ENCODE peak calls at places on chromosome 1, in five cellular contexts. S, T, N, H and C are unnamed samples.
A peak's percentile ranks its signal among the peaks of the same experiment; 100 is the strongest.

GRCh38 chr1:230682274-230682673 is 31.6 kb downstream of the AGT start:
- DNase-seq in N (peak; percentile 100), S (no peak), H (no peak), T (no peak), C (no peak)

GRCh38 chr1:47678464-47678980 is 240.7 kb downstream of the FOXD2 start:
- DNase-seq in S (no peak), T (no peak), N (no peak), H (no peak), C (no peak)

GRCh38 chr1:66242646-66243547 is 291.1 kb upstream of the SGIP1 start:
- DNase-seq in H (peak; percentile 68), S (peak; percentile 86), N (peak; percentile 86), T (peak; percentile 43), C (peak; percentile 91)

GRCh38 chr1:162677607-162678371 is 45.5 kb downstream of the DDR2 start:
- DNase-seq in H (no peak), S (no peak), T (no peak), N (no peak), C (no peak)

GRCh38 chr1:26820784-26821269 is 5.7 kb upstream of the ZDHHC18 start:
- DNase-seq in S (peak; percentile 89), N (no peak), T (no peak), H (peak; percentile 38), C (no peak)

GRCh38 chr1:224432672-224433040 is 1.9 kb downstream of the WDR26 start:
- DNase-seq in T (no peak), N (no peak), S (peak; percentile 23), H (no peak), C (peak; percentile 18)

GRCh38 chr1:46013566-46013965 is 118.9 kb downstream of the PIK3R3 start:
- DNase-seq in T (no peak), N (no peak), S (no peak), H (no peak), C (no peak)

GRCh38 chr1:40232444-40232843 is 15.3 kb upstream of the TMCO2 start:
- DNase-seq in T (no peak), N (peak; percentile 28), S (peak; percentile 97), H (peak; percentile 25), C (no peak)

GRCh38 chr1:29543586-29543985 is 307.3 kb downstream of the PTPRU start:
- DNase-seq in N (no peak), T (no peak), H (no peak), S (no peak), C (no peak)

GRCh38 chr1:156281281-156282142 is 1.1 kb downstream of the SMG5 start:
- DNase-seq in N (no peak), H (peak; percentile 53), T (peak; percentile 30), S (peak; percentile 69), C (peak; percentile 66)

GRCh38 chr1:149977345-149977744 is 33.2 kb downstream of the OTUD7B start:
- DNase-seq in N (peak; percentile 87), H (no peak), S (no peak), T (peak; percentile 26), C (no peak)

GRCh38 chr1:90046635-90047034 is 51.7 kb downstream of the ZNF326 start:
- DNase-seq in T (no peak), S (no peak), H (no peak), N (no peak), C (no peak)

GRCh38 chr1:38000529-38001453 is 4.5 kb downstream of the FHL3 start:
- DNase-seq in T (no peak), N (no peak), S (no peak), H (no peak), C (peak; percentile 87)

GRCh38 chr1:225877570-225877969 is 4.6 kb downstream of the TMEM63A start:
- DNase-seq in S (peak; percentile 55), T (peak; percentile 25), H (no peak), N (no peak), C (peak; percentile 37)

GRCh38 chr1:233791750-233792149 is 112.7 kb upstream of the SLC35F3 start:
- DNase-seq in H (no peak), S (no peak), N (peak; percentile 57), T (no peak), C (no peak)

GRCh38 chr1:33402234-33402633 is 28.7 kb downstream of the PHC2 start:
- DNase-seq in S (no peak), N (no peak), T (no peak), H (no peak), C (no peak)

GRCh38 chr1:73674945-73675561 is 522.9 kb downstream of the LRRIQ3 start:
- DNase-seq in S (peak; percentile 7), T (peak; percentile 63), N (peak; percentile 56), H (no peak), C (peak; percentile 17)

GRCh38 chr1:14791611-14792010 is 193.1 kb downstream of the KAZN start:
- DNase-seq in H (no peak), T (no peak), S (no peak), N (no peak), C (no peak)

GRCh38 chr1:77428068-77428467 is 146.2 kb downstream of the AK5 start:
- DNase-seq in S (no peak), H (no peak), T (no peak), N (no peak), C (no peak)

GRCh38 chr1:191714810-191715209 is 443.5 kb upstream of the RGS18 start:
- DNase-seq in H (no peak), T (peak; percentile 10), N (peak; percentile 79), S (no peak), C (no peak)

GRCh38 chr1:21886486-21887215 is 50.5 kb downstream of the HSPG2 start:
- DNase-seq in S (no peak), T (no peak), N (no peak), H (no peak), C (no peak)

GRCh38 chr1:212482006-212482351 is 49.3 kb downstream of the NENF start:
- DNase-seq in T (no peak), N (no peak), H (no peak), S (no peak), C (no peak)